ENCODE peak calls at places on chromosome 14, in ten cellular contexts. C, H, Q, L, U, Z, R, A, G and E are unnamed samples.

GRCh38 chr14:24734917-24735500 is 101.0 kb upstream of the GZMB start:
- DNase-seq in C (peak; percentile 82), H (peak; percentile 82), Q (peak; percentile 87), L (peak; percentile 81), U (peak; percentile 73), Z (peak; percentile 70), R (peak; percentile 60), A (no peak), G (peak; percentile 16), E (no peak)

GRCh38 chr14:61564623-61565091 is 130.7 kb upstream of the HIF1A start:
- DNase-seq in C (peak; percentile 97), H (peak; percentile 92), Q (no peak), L (peak; percentile 97), U (no peak), Z (no peak), R (no peak), A (no peak), G (no peak), E (no peak)

GRCh38 chr14:100538566-100539318 is 48.5 kb downstream of the BEGAIN start:
- DNase-seq in C (no peak), H (no peak), Q (no peak), L (no peak), U (no peak), Z (no peak), R (no peak), A (no peak), G (peak; percentile 23), E (no peak)

GRCh38 chr14:72599579-72600470 is 294.1 kb downstream of the DPF3 start:
- DNase-seq in C (no peak), H (no peak), Q (no peak), L (no peak), U (peak; percentile 31), Z (no peak), R (no peak), A (no peak), G (no peak), E (no peak)

GRCh38 chr14:75050852-75051555 is at the start of gene MLH3:
- DNase-seq in C (peak; percentile 72), H (peak; percentile 82), Q (peak; percentile 88), L (peak; percentile 79), U (peak; percentile 97), Z (peak; percentile 84), R (peak; percentile 66), A (peak; percentile 72), G (peak; percentile 93), E (peak; percentile 84)

GRCh38 chr14:67645414-67645813 is 25.7 kb downstream of the ARG2 start:
- DNase-seq in C (no peak), H (no peak), Q (no peak), L (no peak), U (no peak), Z (no peak), R (no peak), A (no peak), G (peak; percentile 30), E (no peak)

GRCh38 chr14:91244501-91244901 is at the start of gene GPR68:
- DNase-seq in C (peak; percentile 66), H (peak; percentile 65), Q (peak; percentile 18), L (peak; percentile 35), U (peak; percentile 56), Z (no peak), R (peak; percentile 65), A (no peak), G (peak; percentile 66), E (peak; percentile 70)

GRCh38 chr14:65251213-65251612 is 148.9 kb upstream of the MAX start:
- DNase-seq in C (peak; percentile 100), H (peak; percentile 97), Q (no peak), L (peak; percentile 93), U (no peak), Z (no peak), R (no peak), A (no peak), G (no peak), E (no peak)

GRCh38 chr14:24609667-24610344 is at the start of gene GZMH:
- DNase-seq in C (no peak), H (no peak), Q (no peak), L (no peak), U (no peak), Z (no peak), R (no peak), A (peak; percentile 24), G (no peak), E (no peak)

GRCh38 chr14:74501135-74501614 is 7.6 kb downstream of the ISCA2 start:
- DNase-seq in C (peak; percentile 84), H (peak; percentile 86), Q (peak; percentile 85), L (peak; percentile 75), U (peak; percentile 66), Z (peak; percentile 75), R (peak; percentile 44), A (no peak), G (peak; percentile 81), E (no peak)

GRCh38 chr14:61720302-61720677 is 25.0 kb downstream of the HIF1A start:
- DNase-seq in C (no peak), H (no peak), Q (no peak), L (no peak), U (no peak), Z (no peak), R (no peak), A (no peak), G (no peak), E (peak; percentile 19)

GRCh38 chr14:53391156-53391555 is 238.0 kb upstream of the DDHD1 start:
- DNase-seq in C (peak; percentile 93), H (peak; percentile 59), Q (no peak), L (peak; percentile 58), U (no peak), Z (no peak), R (no peak), A (no peak), G (no peak), E (no peak)

GRCh38 chr14:94392510-94392935 is 4.1 kb upstream of the SERPINA1 start:
- DNase-seq in C (peak; percentile 76), H (peak; percentile 91), Q (no peak), L (peak; percentile 78), U (no peak), Z (no peak), R (no peak), A (no peak), G (no peak), E (no peak)

GRCh38 chr14:46048127-46048526 is 603.5 kb downstream of the RPL10L start:
- DNase-seq in C (peak; percentile 46), H (no peak), Q (peak; percentile 22), L (peak; percentile 19), U (peak; percentile 59), Z (peak; percentile 33), R (no peak), A (no peak), G (no peak), E (no peak)

GRCh38 chr14:96384740-96385139 is 7.2 kb upstream of the AK7 start:
- DNase-seq in C (no peak), H (no peak), Q (no peak), L (no peak), U (no peak), Z (no peak), R (no peak), A (no peak), G (no peak), E (no peak)

GRCh38 chr14:92783813-92784431 is 10.2 kb upstream of the GOLGA5 start:
- DNase-seq in C (peak; percentile 76), H (peak; percentile 83), Q (peak; percentile 80), L (peak; percentile 66), U (peak; percentile 27), Z (peak; percentile 11), R (peak; percentile 77), A (no peak), G (no peak), E (no peak)

GRCh38 chr14:75720828-75721227 is 59.8 kb downstream of the TTLL5 start:
- DNase-seq in C (peak; percentile 53), H (peak; percentile 87), Q (no peak), L (no peak), U (no peak), Z (no peak), R (no peak), A (no peak), G (peak; percentile 75), E (no peak)

GRCh38 chr14:35240233-35240632 is 51.9 kb upstream of the PSMA6 start:
- DNase-seq in C (no peak), H (no peak), Q (no peak), L (no peak), U (no peak), Z (no peak), R (no peak), A (no peak), G (no peak), E (no peak)

GRCh38 chr14:83707056-83707455 is 1822.9 kb upstream of the FLRT2 start:
- DNase-seq in C (no peak), H (no peak), Q (no peak), L (peak; percentile 69), U (no peak), Z (no peak), R (no peak), A (no peak), G (no peak), E (no peak)

GRCh38 chr14:74018029-74018703 is 922 bp downstream of the ENTPD5 start:
- DNase-seq in C (peak; percentile 82), H (peak; percentile 62), Q (no peak), L (peak; percentile 82), U (no peak), Z (no peak), R (no peak), A (peak; percentile 9), G (no peak), E (no peak)

GRCh38 chr14:99889268-99889667 is 96.1 kb downstream of the EML1 start:
- DNase-seq in C (no peak), H (no peak), Q (no peak), L (no peak), U (peak; percentile 56), Z (peak; percentile 80), R (no peak), A (no peak), G (no peak), E (no peak)

GRCh38 chr14:31297701-31298344 is 90.2 kb upstream of the HECTD1 start:
- DNase-seq in C (peak; percentile 42), H (peak; percentile 22), Q (no peak), L (peak; percentile 43), U (no peak), Z (no peak), R (no peak), A (no peak), G (no peak), E (no peak)

GRCh38 chr14:37034410-37035285 is 137.8 kb downstream of the SLC25A21 start:
- DNase-seq in C (peak; percentile 88), H (peak; percentile 7), Q (no peak), L (no peak), U (no peak), Z (no peak), R (no peak), A (no peak), G (no peak), E (no peak)

GRCh38 chr14:93186461-93186860 is 1.3 kb downstream of the LYSET start:
- DNase-seq in C (no peak), H (no peak), Q (no peak), L (peak; percentile 13), U (no peak), Z (no peak), R (no peak), A (no peak), G (no peak), E (no peak)

GRCh38 chr14:33569844-33570716 is 380.8 kb downstream of the EGLN3 start:
- DNase-seq in C (no peak), H (peak; percentile 38), Q (no peak), L (peak; percentile 21), U (no peak), Z (no peak), R (no peak), A (no peak), G (no peak), E (no peak)

GRCh38 chr14:65827520-65827919 is 415.0 kb downstream of the FUT8 start:
- DNase-seq in C (no peak), H (no peak), Q (no peak), L (no peak), U (no peak), Z (no peak), R (no peak), A (no peak), G (no peak), E (no peak)

GRCh38 chr14:23131482-23131881 is 12.4 kb upstream of the CEBPE start:
- DNase-seq in C (no peak), H (no peak), Q (no peak), L (no peak), U (no peak), Z (no peak), R (no peak), A (no peak), G (no peak), E (no peak)

GRCh38 chr14:59969319-59969718 is 49.4 kb downstream of the LRRC9 start:
- DNase-seq in C (peak; percentile 44), H (peak; percentile 8), Q (no peak), L (peak; percentile 50), U (no peak), Z (no peak), R (no peak), A (no peak), G (no peak), E (no peak)